ENCODE peak calls at places on chromosome 20, in four cellular contexts. K is progenitor cell of endocrine pancreas; J is breast epithelium; F is activated T-helper 2 cell treated with anti-CD3 and anti-CD28 coated beads, Interferon-gamma antibody, Interleukin-2, Interleukin-4, amounts not matched to agents 10 μg/mL and 5 μg/mL and 100 μg/mL, durations not matched to agents 14 hours and 24 hours and 36 hours. D is an unnamed sample.
A peak's percentile ranks its signal among the peaks of the same experiment; 100 is the strongest.

GRCh38 chr20:55143605-55144004 is 668.2 kb downstream of the DOK5 start:
- DNase-seq in F (no peak), K (no peak), J (no peak), D (no peak)

GRCh38 chr20:10777713-10778112 is 103.9 kb upstream of the JAG1 start:
- DNase-seq in J (no peak), F (no peak), K (no peak), D (no peak)

GRCh38 chr20:61812121-61812520 is 253.6 kb downstream of the TAF4 start:
- DNase-seq in F (no peak), K (no peak), J (no peak), D (no peak)

GRCh38 chr20:36273414-36274247 is 32.5 kb upstream of the DLGAP4 start:
- DNase-seq in K (no peak), F (no peak), J (no peak), D (peak; percentile 24)

GRCh38 chr20:51807864-51808263 is 5.5 kb upstream of the SALL4 start:
- DNase-seq in F (no peak), K (no peak), J (no peak), D (no peak)

GRCh38 chr20:23085415-23086055 is 589 bp downstream of the CD93 start:
- DNase-seq in K (no peak), J (no peak), F (no peak), D (no peak)

GRCh38 chr20:33328157-33328556 is 45.1 kb downstream of the BPIFB1 start:
- DNase-seq in J (no peak), F (no peak), K (no peak), D (no peak)

GRCh38 chr20:1876975-1877603 is 18.1 kb upstream of the SIRPA start:
- DNase-seq in J (no peak), K (no peak), F (no peak), D (no peak)

GRCh38 chr20:62736407-62737071 is 27.9 kb downstream of the NTSR1 start:
- DNase-seq in J (peak; percentile 33), F (no peak), K (no peak), D (no peak)

GRCh38 chr20:51412333-51412761 is 130.2 kb downstream of the NFATC2 start:
- DNase-seq in J (no peak), F (no peak), K (no peak), D (no peak)

GRCh38 chr20:3727333-3728035 is 5.0 kb upstream of the HSPA12B start:
- DNase-seq in F (no peak), K (no peak), J (no peak), D (no peak)

GRCh38 chr20:45174434-45175364 is at the start of gene PI3:
- DNase-seq in J (peak; percentile 55), K (no peak), F (no peak), D (no peak)

GRCh38 chr20:58877374-58878360 is 25.2 kb downstream of the GNAS start:
- DNase-seq in F (no peak), J (no peak), K (no peak), D (peak; percentile 51)

GRCh38 chr20:11755071-11755881 is 162.4 kb upstream of the BTBD3 start:
- DNase-seq in F (no peak), J (no peak), K (no peak), D (no peak)

GRCh38 chr20:3189561-3190131 is 14.8 kb downstream of the DDRGK1 start:
- DNase-seq in K (no peak), J (no peak), F (no peak), D (no peak)

GRCh38 chr20:38881806-38882440 is 44.3 kb upstream of the FAM83D start:
- DNase-seq in K (no peak), J (no peak), F (no peak), D (no peak)

GRCh38 chr20:61877331-61877730 is 188.3 kb downstream of the TAF4 start:
- DNase-seq in J (no peak), F (no peak), K (no peak), D (no peak)

GRCh38 chr20:16049478-16050093 is 523.7 kb downstream of the KIF16B start:
- DNase-seq in K (no peak), F (no peak), J (no peak), D (no peak)

GRCh38 chr20:43003318-43003928 is 186.3 kb downstream of the PTPRT start:
- DNase-seq in K (no peak), J (no peak), F (no peak), D (no peak)

GRCh38 chr20:45841407-45842129 is 8.0 kb downstream of the SNX21 start:
- DNase-seq in J (no peak), F (no peak), K (no peak), D (no peak)

GRCh38 chr20:47318596-47319516 is 37.6 kb downstream of the ZMYND8 start:
- DNase-seq in K (no peak), J (peak; percentile 75), F (peak; percentile 9), D (peak; percentile 36)

GRCh38 chr20:38000293-38000692 is 33.0 kb downstream of the TTI1 start:
- DNase-seq in J (no peak), F (no peak), K (no peak), D (no peak)

GRCh38 chr20:61487346-61488022 is 235.4 kb downstream of the CDH4 start:
- DNase-seq in K (no peak), J (no peak), F (no peak), D (no peak)

GRCh38 chr20:62635852-62636251 is 6.5 kb upstream of the SLCO4A1 start:
- DNase-seq in K (no peak), F (no peak), J (no peak), D (no peak)

GRCh38 chr20:39829713-39830112 is 859.3 kb downstream of the MAFB start:
- DNase-seq in K (no peak), J (no peak), F (no peak), D (no peak)

GRCh38 chr20:3935295-3935955 is 46.2 kb downstream of the PANK2 start:
- DNase-seq in F (no peak), K (no peak), J (no peak), D (no peak)

GRCh38 chr20:671252-672030 is 4.2 kb downstream of the SCRT2 start:
- DNase-seq in F (no peak), K (no peak), J (no peak), D (no peak)

GRCh38 chr20:19786311-19786710 is 28.3 kb downstream of the RIN2 start:
- DNase-seq in K (no peak), F (no peak), J (no peak), D (no peak)

GRCh38 chr20:33178726-33179125 is 10.8 kb downstream of the BPIFA2 start:
- DNase-seq in J (no peak), F (no peak), K (no peak), D (no peak)

GRCh38 chr20:16459019-16459700 is 114.1 kb downstream of the KIF16B start:
- DNase-seq in J (no peak), K (no peak), F (no peak), D (no peak)

GRCh38 chr20:10919549-10920140 is 245.8 kb upstream of the JAG1 start:
- DNase-seq in F (no peak), K (no peak), J (no peak), D (no peak)

GRCh38 chr20:33670715-33671499 is 3.3 kb downstream of the NECAB3 start:
- DNase-seq in J (no peak), K (no peak), F (no peak), D (no peak)

GRCh38 chr20:25198663-25199363 is 3.3 kb downstream of the ENTPD6 start:
- DNase-seq in F (no peak), K (no peak), J (no peak), D (peak; percentile 13)

GRCh38 chr20:31845300-31845863 is at the start of gene FOXS1:
- DNase-seq in K (no peak), F (no peak), J (no peak), D (no peak)

GRCh38 chr20:13022401-13023170 is 13.8 kb downstream of the SPTLC3 start:
- DNase-seq in K (no peak), J (no peak), F (no peak), D (no peak)

GRCh38 chr20:62104791-62105345 is 17.4 kb upstream of the LSM14B start:
- DNase-seq in J (no peak), K (no peak), F (no peak), D (no peak)

GRCh38 chr20:617934-618690 is 8.0 kb upstream of the TCF15 start:
- DNase-seq in F (no peak), J (no peak), K (no peak), D (no peak)

GRCh38 chr20:55935448-55936221 is 69.7 kb downstream of the CBLN4 start:
- DNase-seq in J (no peak), F (no peak), K (no peak), D (no peak)

GRCh38 chr20:38806855-38807655 is 1.6 kb downstream of the PPP1R16B start:
- DNase-seq in K (no peak), J (no peak), F (no peak), D (peak; percentile 38)